ENCODE peak calls at places on chromosomes 6 and 20, in eight cellular contexts. One of them, this sample, is unnamed.

GRCh38 chr6:16505711-16506362 is 255.4 kb downstream of the ATXN1 start:
- DNase-seq in H9: no peak
- DNase-seq in breast epithelium: no peak
- DNase-seq in lung: no peak
- DNase-seq in fibroblast of lung: peak; percentile 81
- DNase-seq in PC-3: peak; percentile 35
- DNase-seq in kidney: no peak
- DNase-seq in transverse colon: peak; percentile 15
- DNase-seq in this sample: no peak

GRCh38 chr6:52284131-52284459 is 447 bp downstream of the MCM3 start:
- DNase-seq in fibroblast of lung: peak; percentile 25
- DNase-seq in kidney: peak; percentile 84
- DNase-seq in PC-3: peak; percentile 47
- DNase-seq in transverse colon: peak; percentile 37
- DNase-seq in lung: peak; percentile 42
- DNase-seq in breast epithelium: peak; percentile 26
- DNase-seq in H9: peak; percentile 81
- DNase-seq in this sample: peak; percentile 16

GRCh38 chr20:47664744-47665143 is 120.5 kb downstream of the SULF2 start:
- DNase-seq in PC-3: no peak
- DNase-seq in H9: no peak
- DNase-seq in fibroblast of lung: no peak
- DNase-seq in breast epithelium: no peak
- DNase-seq in lung: no peak
- DNase-seq in kidney: no peak
- DNase-seq in transverse colon: no peak
- DNase-seq in this sample: no peak

GRCh38 chr20:35226775-35227681 is 538 bp downstream of the MMP24 start:
- DNase-seq in H9: peak; percentile 74
- DNase-seq in fibroblast of lung: peak; percentile 56
- DNase-seq in PC-3: peak; percentile 41
- DNase-seq in kidney: peak; percentile 75
- DNase-seq in transverse colon: peak; percentile 14
- DNase-seq in lung: peak; percentile 31
- DNase-seq in breast epithelium: no peak
- DNase-seq in this sample: peak; percentile 46

GRCh38 chr20:49281059-49281912 is 3.4 kb upstream of the ZNFX1 start:
- DNase-seq in kidney: no peak
- DNase-seq in PC-3: peak; percentile 31
- DNase-seq in fibroblast of lung: peak; percentile 53
- DNase-seq in H9: peak; percentile 71
- DNase-seq in transverse colon: no peak
- DNase-seq in lung: no peak
- DNase-seq in breast epithelium: peak; percentile 27
- DNase-seq in this sample: no peak

GRCh38 chr6:5412017-5412416 is 150.7 kb downstream of the FARS2 start:
- DNase-seq in transverse colon: no peak
- DNase-seq in fibroblast of lung: no peak
- DNase-seq in breast epithelium: no peak
- DNase-seq in PC-3: no peak
- DNase-seq in lung: no peak
- DNase-seq in H9: peak; percentile 62
- DNase-seq in kidney: no peak
- DNase-seq in this sample: no peak

GRCh38 chr6:131803007-131803769 is 4.6 kb upstream of the ENPP1 start:
- DNase-seq in breast epithelium: no peak
- DNase-seq in PC-3: no peak
- DNase-seq in kidney: no peak
- DNase-seq in fibroblast of lung: no peak
- DNase-seq in H9: no peak
- DNase-seq in transverse colon: no peak
- DNase-seq in lung: no peak
- DNase-seq in this sample: no peak

GRCh38 chr6:12150812-12151432 is 138.8 kb downstream of the HIVEP1 start:
- DNase-seq in lung: no peak
- DNase-seq in breast epithelium: no peak
- DNase-seq in PC-3: peak; percentile 72
- DNase-seq in H9: peak; percentile 63
- DNase-seq in fibroblast of lung: peak; percentile 18
- DNase-seq in kidney: no peak
- DNase-seq in transverse colon: peak; percentile 43
- DNase-seq in this sample: peak; percentile 25

GRCh38 chr20:35952480-35953410 is 1.6 kb downstream of the SCAND1 start:
- DNase-seq in H9: no peak
- DNase-seq in breast epithelium: no peak
- DNase-seq in kidney: no peak
- DNase-seq in lung: no peak
- DNase-seq in transverse colon: no peak
- DNase-seq in PC-3: peak; percentile 43
- DNase-seq in fibroblast of lung: peak; percentile 44
- DNase-seq in this sample: peak; percentile 9

GRCh38 chr6:33320315-33321181 is 3.0 kb upstream of the ZBTB22 start:
- DNase-seq in lung: peak; percentile 39
- DNase-seq in H9: peak; percentile 62
- DNase-seq in PC-3: peak; percentile 79
- DNase-seq in fibroblast of lung: peak; percentile 93
- DNase-seq in kidney: no peak
- DNase-seq in transverse colon: peak; percentile 33
- DNase-seq in breast epithelium: peak; percentile 66
- DNase-seq in this sample: no peak

GRCh38 chr6:18596529-18596835 is 209.3 kb downstream of the RNF144B start:
- DNase-seq in breast epithelium: no peak
- DNase-seq in fibroblast of lung: no peak
- DNase-seq in lung: no peak
- DNase-seq in PC-3: no peak
- DNase-seq in H9: no peak
- DNase-seq in kidney: no peak
- DNase-seq in transverse colon: no peak
- DNase-seq in this sample: no peak
- TF ChIP-seq CTCF in breast epithelium: no peak
- TF ChIP-seq CTCF in fibroblast of lung: no peak
- TF ChIP-seq CTCF in lung: no peak
- TF ChIP-seq CTCF in PC-3: no peak
- TF ChIP-seq CTCF in H9: no peak
- TF ChIP-seq CTCF in kidney: no peak
- TF ChIP-seq CTCF in transverse colon: peak; percentile 3
- TF ChIP-seq CTCF in this sample: peak; percentile 66

DNA sequence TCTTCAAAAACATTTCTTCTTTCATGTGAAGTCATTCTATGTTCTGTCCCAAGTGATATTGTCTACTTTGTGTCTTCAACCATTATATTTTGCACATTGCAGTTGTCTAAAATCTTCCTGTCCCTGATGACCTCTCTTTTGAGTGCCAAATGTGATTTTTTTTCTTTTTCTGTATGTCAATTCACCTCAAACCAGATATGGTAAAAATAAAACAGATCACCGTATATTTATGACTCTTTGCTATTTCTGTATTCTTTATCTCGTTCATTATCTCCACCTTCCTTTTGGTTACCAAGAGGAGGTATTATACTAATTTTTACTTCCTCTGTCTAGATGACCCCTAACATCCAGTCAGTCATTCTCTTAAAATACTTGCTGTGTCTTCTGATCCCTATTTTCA is 165.2 kb downstream of the GRIK2 start:
- DNase-seq in H9: no peak
- DNase-seq in kidney: no peak
- DNase-seq in lung: no peak
- DNase-seq in PC-3: no peak
- DNase-seq in breast epithelium: no peak
- DNase-seq in transverse colon: no peak
- DNase-seq in fibroblast of lung: no peak
- DNase-seq in this sample: no peak
- H3K9me3 ChIP-seq in H9: no peaks in the 10 kb centered on the region
- H3K9me3 ChIP-seq in kidney: no peaks in the 10 kb centered on the region
- H3K9me3 ChIP-seq in lung: no peaks in the 10 kb centered on the region
- H3K9me3 ChIP-seq in PC-3: no peaks in the 10 kb centered on the region
- H3K9me3 ChIP-seq in breast epithelium: no peaks in the 10 kb centered on the region
- H3K9me3 ChIP-seq in transverse colon: no peaks in the 10 kb centered on the region
- H3K9me3 ChIP-seq in fibroblast of lung: no peaks in the 10 kb centered on the region
- H3K9me3 ChIP-seq in this sample: no peaks in the 10 kb centered on the region

GRCh38 chr6:105753184-105754097 is 332.7 kb upstream of the PRDM1 start:
- DNase-seq in PC-3: peak; percentile 70
- DNase-seq in fibroblast of lung: peak; percentile 76
- DNase-seq in breast epithelium: no peak
- DNase-seq in kidney: no peak
- DNase-seq in lung: no peak
- DNase-seq in H9: no peak
- DNase-seq in transverse colon: peak; percentile 77
- DNase-seq in this sample: no peak

GRCh38 chr6:105748737-105749161 is 337.4 kb upstream of the PRDM1 start:
- DNase-seq in kidney: peak; percentile 67
- DNase-seq in breast epithelium: no peak
- DNase-seq in lung: peak; percentile 38
- DNase-seq in H9: no peak
- DNase-seq in PC-3: peak; percentile 51
- DNase-seq in fibroblast of lung: peak; percentile 75
- DNase-seq in transverse colon: no peak
- DNase-seq in this sample: no peak

GRCh38 chr6:105747823-105748405 is 338.2 kb upstream of the PRDM1 start:
- DNase-seq in PC-3: no peak
- DNase-seq in breast epithelium: no peak
- DNase-seq in fibroblast of lung: no peak
- DNase-seq in H9: no peak
- DNase-seq in transverse colon: no peak
- DNase-seq in kidney: no peak
- DNase-seq in lung: no peak
- DNase-seq in this sample: no peak

GRCh38 chr6:105746539-105746938 is 339.6 kb upstream of the PRDM1 start:
- DNase-seq in fibroblast of lung: no peak
- DNase-seq in H9: no peak
- DNase-seq in kidney: no peak
- DNase-seq in lung: no peak
- DNase-seq in PC-3: no peak
- DNase-seq in transverse colon: no peak
- DNase-seq in breast epithelium: no peak
- DNase-seq in this sample: no peak

DNA sequence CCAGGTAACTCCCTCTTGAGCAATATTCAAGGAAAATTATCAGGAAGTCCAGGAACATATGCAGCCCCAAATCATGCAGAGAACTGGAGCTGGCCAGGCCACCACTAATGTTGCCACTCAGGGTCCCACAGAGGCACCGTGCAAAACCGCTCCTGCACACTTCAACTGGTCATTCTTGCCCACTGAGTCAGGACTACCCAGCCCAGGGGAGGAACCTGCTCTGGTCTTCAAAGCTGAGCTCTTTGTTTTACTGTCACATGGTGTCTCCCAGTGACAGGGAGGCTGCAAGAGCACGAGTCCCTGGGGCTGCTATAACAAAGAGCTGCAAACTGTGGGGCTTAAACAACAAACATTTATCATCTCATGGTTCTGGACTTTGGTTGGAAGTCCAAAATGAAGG is 336.0 kb upstream of the PRDM1 start:
- DNase-seq in fibroblast of lung: no peak
- DNase-seq in PC-3: no peak
- DNase-seq in H9: no peak
- DNase-seq in breast epithelium: no peak
- DNase-seq in lung: no peak
- DNase-seq in kidney: no peak
- DNase-seq in transverse colon: no peak
- DNase-seq in this sample: no peak
- TF ChIP-seq CTCF in fibroblast of lung: no peak
- TF ChIP-seq CTCF in PC-3: no peak
- TF ChIP-seq CTCF in H9: no peak
- TF ChIP-seq CTCF in breast epithelium: no peak
- TF ChIP-seq CTCF in lung: no peak
- TF ChIP-seq CTCF in kidney: no peak
- TF ChIP-seq CTCF in transverse colon: no peak
- TF ChIP-seq CTCF in this sample: no peak

GRCh38 chr6:170180671-170181337 is 110.1 kb downstream of the DLL1 start:
- DNase-seq in kidney: no peak
- DNase-seq in breast epithelium: peak; percentile 13
- DNase-seq in transverse colon: no peak
- DNase-seq in lung: no peak
- DNase-seq in PC-3: no peak
- DNase-seq in H9: no peak
- DNase-seq in fibroblast of lung: no peak
- DNase-seq in this sample: no peak
- H3K9me3 ChIP-seq in kidney: no peaks in the 10 kb centered on the region
- H3K9me3 ChIP-seq in breast epithelium: no peaks in the 10 kb centered on the region
- H3K9me3 ChIP-seq in transverse colon: no peaks in the 10 kb centered on the region
- H3K9me3 ChIP-seq in lung: no peaks in the 10 kb centered on the region
- H3K9me3 ChIP-seq in PC-3: no peaks in the 10 kb centered on the region
- H3K9me3 ChIP-seq in H9: no peaks in the 10 kb centered on the region
- H3K9me3 ChIP-seq in fibroblast of lung: no peaks in the 10 kb centered on the region
- H3K9me3 ChIP-seq in this sample: no peaks in the 10 kb centered on the region

GRCh38 chr6:162124710-162125435 is 602.7 kb downstream of the PRKN start:
- DNase-seq in PC-3: no peak
- DNase-seq in fibroblast of lung: peak; percentile 26
- DNase-seq in H9: no peak
- DNase-seq in kidney: no peak
- DNase-seq in breast epithelium: no peak
- DNase-seq in transverse colon: no peak
- DNase-seq in lung: no peak
- DNase-seq in this sample: no peak

GRCh38 chr6:162125659-162126058 is 601.9 kb downstream of the PRKN start:
- DNase-seq in transverse colon: no peak
- DNase-seq in kidney: no peak
- DNase-seq in fibroblast of lung: no peak
- DNase-seq in PC-3: no peak
- DNase-seq in lung: no peak
- DNase-seq in H9: no peak
- DNase-seq in breast epithelium: no peak
- DNase-seq in this sample: no peak

GRCh38 chr6:162119349-162119748 is 608.2 kb downstream of the PRKN start:
- DNase-seq in H9: no peak
- DNase-seq in lung: no peak
- DNase-seq in breast epithelium: no peak
- DNase-seq in PC-3: no peak
- DNase-seq in transverse colon: peak; percentile 10
- DNase-seq in kidney: no peak
- DNase-seq in fibroblast of lung: peak; percentile 51
- DNase-seq in this sample: no peak

GRCh38 chr6:162118706-162119105 is 608.9 kb downstream of the PRKN start:
- DNase-seq in transverse colon: no peak
- DNase-seq in H9: no peak
- DNase-seq in lung: no peak
- DNase-seq in fibroblast of lung: no peak
- DNase-seq in kidney: no peak
- DNase-seq in PC-3: no peak
- DNase-seq in breast epithelium: no peak
- DNase-seq in this sample: no peak

GRCh38 chr6:162123797-162124196 is 603.8 kb downstream of the PRKN start:
- DNase-seq in fibroblast of lung: no peak
- DNase-seq in PC-3: no peak
- DNase-seq in lung: no peak
- DNase-seq in H9: no peak
- DNase-seq in transverse colon: no peak
- DNase-seq in breast epithelium: no peak
- DNase-seq in kidney: no peak
- DNase-seq in this sample: no peak
- TF ChIP-seq CTCF in fibroblast of lung: peak; percentile 54
- TF ChIP-seq CTCF in PC-3: peak; percentile 35
- TF ChIP-seq CTCF in lung: no peak
- TF ChIP-seq CTCF in H9: peak; percentile 72
- TF ChIP-seq CTCF in transverse colon: peak; percentile 7
- TF ChIP-seq CTCF in breast epithelium: no peak
- TF ChIP-seq CTCF in kidney: peak; percentile 21
- TF ChIP-seq CTCF in this sample: no peak